ENCODE peak calls at places on chromosomes 11 and 22, in five cellular contexts. U is MM.1S, W is lower lobe of right lung, M is foreskin fibroblast, K is cardiac fibroblast. S is an unnamed sample.

GRCh38 chr22:49153921-49154320 is 673.8 kb downstream of the BRD1 start:
- DNase-seq in W (no peak), U (no peak), M (no peak), K (no peak), S (peak; percentile 55)

GRCh38 chr11:95596011-95596489 is 193.5 kb downstream of the FAM76B start:
- DNase-seq in W (no peak), M (peak; percentile 53), U (no peak), K (peak; percentile 38), S (no peak)

GRCh38 chr22:44118645-44119315 is 61.9 kb upstream of the PARVG start:
- DNase-seq in M (no peak), K (no peak), W (peak; percentile 27), U (no peak), S (peak; percentile 60)

GRCh38 chr11:107446822-107447431 is 10.7 kb downstream of the CWF19L2 start:
- DNase-seq in W (no peak), U (no peak), K (no peak), M (no peak), S (no peak)

GRCh38 chr11:16338397-16338796 is 17.9 kb downstream of the SOX6 start:
- DNase-seq in U (no peak), W (no peak), K (peak; percentile 10), M (no peak), S (no peak)

GRCh38 chr11:129230006-129230405 is 37.9 kb upstream of the ARHGAP32 start:
- DNase-seq in U (no peak), M (no peak), W (no peak), K (peak; percentile 41), S (no peak)

GRCh38 chr11:32266611-32267010 is 168.7 kb downstream of the WT1 start:
- DNase-seq in K (peak; percentile 60), U (no peak), W (no peak), M (no peak), S (no peak)

GRCh38 chr22:50282361-50283144 is 12.4 kb upstream of the MAPK11 start:
- DNase-seq in M (no peak), W (peak; percentile 89), K (peak; percentile 51), U (no peak), S (no peak)

GRCh38 chr11:68340784-68341556 is 28.6 kb downstream of the LRP5 start:
- DNase-seq in W (no peak), U (no peak), M (no peak), K (no peak), S (no peak)

GRCh38 chr11:8209208-8209807 is 40.5 kb upstream of the RIC3 start:
- DNase-seq in U (no peak), W (no peak), K (no peak), M (no peak), S (peak; percentile 88)

GRCh38 chr11:57476883-57477506 is 16.7 kb downstream of the RTN4RL2 start:
- DNase-seq in M (peak; percentile 53), W (peak; percentile 59), U (peak; percentile 59), K (no peak), S (peak; percentile 84)

GRCh38 chr11:3880724-3881123 is 25.3 kb downstream of the STIM1 start:
- DNase-seq in W (no peak), K (no peak), M (peak; percentile 27), U (no peak), S (no peak)

GRCh38 chr11:17405232-17406005 is 17.0 kb upstream of the KCNJ11 start:
- DNase-seq in K (peak; percentile 62), M (peak; percentile 52), W (peak; percentile 81), U (peak; percentile 37), S (peak; percentile 84)

GRCh38 chr11:65854161-65854592 is 3.8 kb downstream of the CFL1 start:
- DNase-seq in M (no peak), W (no peak), K (no peak), U (no peak), S (no peak)

GRCh38 chr11:108851781-108852180 is 186.9 kb downstream of the DDX10 start:
- DNase-seq in K (no peak), M (no peak), U (no peak), W (no peak), S (no peak)

GRCh38 chr11:88623536-88623935 is 286.0 kb upstream of the CTSC start:
- DNase-seq in U (no peak), W (no peak), M (peak; percentile 7), K (peak; percentile 56), S (no peak)

GRCh38 chr22:37333724-37334460 is 51.6 kb downstream of the CYTH4 start:
- DNase-seq in K (no peak), U (no peak), M (no peak), W (no peak), S (no peak)

GRCh38 chr11:131770801-131771200 is 400.4 kb downstream of the NTM start:
- DNase-seq in K (no peak), M (peak; percentile 76), W (no peak), U (no peak), S (no peak)